ENCODE peak calls at places on chromosomes 5 and 9, in eight cellular contexts. O, I, Q, P, J, B, G and V are unnamed samples.

GRCh38 chr5:39794511-39794910 is 369.7 kb upstream of the DAB2 start:
- DNase-seq in O (peak; percentile 42), I (no peak), Q (no peak), P (no peak), J (peak; percentile 49), B (peak; percentile 29), G (no peak), V (no peak)

GRCh38 chr9:112135706-112136105 is 39.4 kb downstream of the SUSD1 start:
- DNase-seq in O (no peak), I (no peak), Q (no peak), P (no peak), J (peak; percentile 52), B (no peak), G (peak; percentile 18), V (no peak)

GRCh38 chr9:3125602-3126392 is 281.9 kb upstream of the PUM3 start:
- DNase-seq in O (no peak), I (no peak), Q (no peak), P (no peak), J (no peak), B (no peak), G (no peak), V (no peak)

GRCh38 chr5:143887302-143887638 is 75.3 kb downstream of the HMHB1 start:
- DNase-seq in O (peak; percentile 56), I (peak; percentile 3), Q (peak; percentile 9), P (peak; percentile 32), J (peak; percentile 64), B (peak; percentile 49), G (peak; percentile 3), V (peak; percentile 46)

GRCh38 chr5:180541710-180542109 is 47.5 kb downstream of the CNOT6 start:
- DNase-seq in O (no peak), I (no peak), Q (no peak), P (no peak), J (peak; percentile 3), B (no peak), G (no peak), V (no peak)

GRCh38 chr9:112380102-112380581 is at the start of gene HSDL2:
- DNase-seq in O (peak; percentile 57), I (no peak), Q (no peak), P (no peak), J (peak; percentile 25), B (peak; percentile 28), G (peak; percentile 30), V (no peak)

GRCh38 chr5:106584268-106584667 is 1086.5 kb downstream of the EFNA5 start:
- DNase-seq in O (peak; percentile 55), I (no peak), Q (no peak), P (no peak), J (peak; percentile 29), B (no peak), G (no peak), V (no peak)

GRCh38 chr5:133390416-133391155 is 221.8 kb downstream of the FSTL4 start:
- DNase-seq in O (no peak), I (no peak), Q (no peak), P (no peak), J (no peak), B (no peak), G (no peak), V (no peak)

GRCh38 chr9:19513671-19514275 is 105.0 kb downstream of the ACER2 start:
- DNase-seq in O (peak; percentile 9), I (no peak), Q (no peak), P (no peak), J (peak; percentile 18), B (no peak), G (no peak), V (no peak)

GRCh38 chr5:147968855-147969254 is 62.5 kb upstream of the C5orf46 start:
- DNase-seq in O (peak; percentile 4), I (no peak), Q (no peak), P (no peak), J (peak; percentile 23), B (no peak), G (peak; percentile 36), V (no peak)

GRCh38 chr9:108093773-108094675 is 604.5 kb upstream of the KLF4 start:
- DNase-seq in O (peak; percentile 35), I (peak; percentile 3), Q (no peak), P (no peak), J (no peak), B (no peak), G (peak; percentile 90), V (no peak)

GRCh38 chr9:38286357-38286756 is 106.1 kb upstream of the ALDH1B1 start:
- DNase-seq in O (no peak), I (no peak), Q (no peak), P (no peak), J (no peak), B (no peak), G (no peak), V (no peak)

GRCh38 chr5:115626444-115626823 is 598 bp upstream of the TMED7 start:
- DNase-seq in O (no peak), I (no peak), Q (no peak), P (no peak), J (no peak), B (peak; percentile 62), G (no peak), V (no peak)

GRCh38 chr9:114908796-114909448 is 21.5 kb downstream of the TNFSF8 start:
- DNase-seq in O (peak; percentile 44), I (no peak), Q (no peak), P (no peak), J (no peak), B (peak; percentile 63), G (peak; percentile 62), V (no peak)

GRCh38 chr9:1032181-1032580 is 18.0 kb upstream of the DMRT2 start:
- DNase-seq in O (no peak), I (no peak), Q (no peak), P (no peak), J (no peak), B (no peak), G (no peak), V (no peak)
- H3K4me3 ChIP-seq in O (no peak overlapping the region), I (no peak overlapping the region), Q (no peak overlapping the region), P (no peak overlapping the region), J (no peak overlapping the region), B (no peak overlapping the region), G (no peak overlapping the region), V (no peak overlapping the region)

DNA sequence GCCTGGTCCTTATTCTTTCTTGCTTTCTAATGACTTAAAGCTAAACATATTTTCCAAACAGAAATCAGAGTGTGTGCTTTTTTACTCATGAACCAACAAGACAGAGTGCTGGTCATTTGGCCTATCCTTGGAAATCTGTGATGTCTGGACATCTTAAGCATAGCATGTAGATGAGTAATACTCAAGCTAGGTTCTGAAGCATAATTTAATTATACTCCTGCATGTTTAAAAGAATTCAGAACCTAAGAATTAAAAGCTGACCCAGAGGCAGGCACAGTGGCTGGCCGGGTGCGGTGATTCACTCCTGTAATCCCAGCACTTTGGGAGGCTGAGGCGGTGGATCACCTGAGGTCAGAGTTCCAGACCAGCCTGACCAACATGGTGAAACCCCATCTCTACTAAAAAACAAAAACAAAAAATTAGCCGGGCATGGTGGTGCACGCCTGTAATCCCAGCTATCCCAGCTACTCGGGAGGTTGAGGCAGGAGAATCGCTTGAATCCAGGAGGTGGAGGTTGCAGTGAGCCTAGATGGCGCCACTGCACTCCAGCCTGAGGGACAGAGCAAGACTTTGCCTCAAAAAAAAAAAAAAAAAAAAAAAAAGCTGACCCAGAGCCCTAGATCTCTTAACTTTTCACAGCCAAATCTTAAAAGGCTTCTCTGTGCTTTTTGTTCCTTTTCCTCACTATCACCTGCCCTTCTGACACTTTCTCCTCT is 16.2 kb upstream of the TJP2 start:
- DNase-seq in O (peak; percentile 70), I (no peak), Q (no peak), P (no peak), J (no peak), B (peak; percentile 84), G (no peak), V (no peak)
- TF ChIP-seq CTCF in O (peak; percentile 39), I (no peak), Q (no peak), P (no peak), J (peak; percentile 58), B (peak; percentile 29), G (peak; percentile 46), V (peak; percentile 40)

DNA sequence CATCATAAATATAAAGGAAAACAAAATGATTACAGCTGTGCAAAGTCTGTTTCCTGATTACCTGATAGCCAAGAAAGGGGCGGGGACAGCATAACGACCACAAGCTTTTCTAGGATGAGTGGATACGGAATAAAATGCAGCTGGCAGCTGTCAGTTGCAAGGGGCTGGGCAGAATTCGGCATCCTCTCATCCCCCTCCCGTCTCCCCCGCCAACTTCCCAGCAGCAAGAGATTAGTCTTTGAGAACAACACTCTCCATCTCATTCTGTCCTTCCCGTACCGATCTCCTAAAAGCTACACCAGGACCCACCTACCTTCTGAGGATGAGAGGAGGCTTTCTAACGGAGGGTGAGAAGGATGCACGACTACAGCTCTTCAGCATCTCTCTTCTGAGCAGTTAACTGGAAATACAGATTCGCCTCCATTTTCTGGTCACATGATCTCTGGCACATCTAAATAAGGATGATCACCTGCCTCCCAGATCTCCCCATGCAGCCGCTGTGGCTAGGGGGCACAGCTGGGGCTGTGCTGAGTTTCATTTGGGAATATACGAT is 72.4 kb upstream of the PCA3 start:
- DNase-seq in O (no peak), I (no peak), Q (no peak), P (no peak), J (no peak), B (no peak), G (no peak), V (no peak)
- H3K4me3 ChIP-seq in O (peak overlapping the region; percentile 29), I (peak overlapping the region; percentile 22), Q (no peak overlapping the region), P (no peak overlapping the region), J (no peak overlapping the region), B (peak overlapping the region; percentile 14), G (no peak overlapping the region), V (peak overlapping the region; percentile 39)

GRCh38 chr9:106920701-106921283 is 57.8 kb downstream of the ZNF462 start:
- DNase-seq in O (peak; percentile 49), I (no peak), Q (no peak), P (no peak), J (no peak), B (peak; percentile 21), G (peak; percentile 57), V (no peak)

GRCh38 chr9:106916491-106917235 is 53.7 kb downstream of the ZNF462 start:
- DNase-seq in O (peak; percentile 93), I (no peak), Q (peak; percentile 21), P (peak; percentile 57), J (peak; percentile 21), B (peak; percentile 92), G (peak; percentile 96), V (no peak)

GRCh38 chr9:106921341-106921899 is 58.5 kb downstream of the ZNF462 start:
- DNase-seq in O (peak; percentile 50), I (no peak), Q (no peak), P (no peak), J (peak; percentile 84), B (peak; percentile 84), G (no peak), V (no peak)

GRCh38 chr9:106920091-106920490 is 57.1 kb downstream of the ZNF462 start:
- DNase-seq in O (no peak), I (no peak), Q (no peak), P (no peak), J (no peak), B (no peak), G (no peak), V (no peak)

DNA sequence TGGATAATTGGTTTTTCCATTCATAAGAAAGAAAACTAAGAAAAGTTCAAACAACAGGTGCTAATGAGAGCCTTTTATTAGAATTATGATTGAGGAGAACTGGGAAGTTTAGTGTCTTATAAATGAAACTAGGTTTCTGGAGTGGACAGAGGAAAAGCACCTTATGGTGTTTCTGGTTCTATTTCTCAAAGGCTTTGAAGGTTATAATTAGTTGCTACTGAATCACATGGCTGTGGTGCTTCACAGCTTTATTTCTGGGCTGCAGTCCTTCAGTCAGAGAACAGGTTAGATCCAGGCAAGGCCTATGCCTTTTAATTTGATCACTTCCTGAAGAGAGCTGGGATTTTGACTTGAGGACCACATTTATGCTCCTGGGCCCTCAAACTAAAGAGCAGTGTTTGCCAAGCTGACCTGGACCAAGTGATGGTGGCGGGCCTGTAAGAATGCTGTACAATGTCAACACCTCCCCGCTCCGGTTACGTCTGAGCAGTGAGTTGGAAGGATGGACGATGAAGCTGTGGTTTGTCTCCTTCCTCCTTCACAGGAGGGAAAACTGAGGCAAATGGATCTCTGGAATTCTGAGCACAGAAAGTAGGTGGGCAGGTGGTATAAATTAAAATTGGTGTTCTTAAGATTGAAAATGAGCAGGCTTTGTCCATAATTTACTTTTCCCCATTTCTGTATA is 56.0 kb downstream of the ZNF462 start:
- DNase-seq in O (no peak), I (no peak), Q (no peak), P (no peak), J (no peak), B (no peak), G (no peak), V (no peak)
- TF ChIP-seq CTCF in O (no peak), I (no peak), Q (no peak), P (no peak), J (no peak), B (no peak), G (no peak), V (no peak)